ENCODE peak calls at places on chromosome 15, in six cellular contexts. One of them, this sample, is unnamed.

GRCh38 chr15:61480295-61480694 is 251.2 kb upstream of the RORA start:
- DNase-seq in kidney tubule cell: no peak
- DNase-seq in ELF-1: no peak
- DNase-seq in cardiac fibroblast: no peak
- DNase-seq in A673: no peak
- DNase-seq in naive thymus-derived CD8-positive, alpha-beta T cell: no peak
- DNase-seq in this sample: no peak

GRCh38 chr15:45796433-45796832 is 161.6 kb downstream of the SQOR start:
- DNase-seq in naive thymus-derived CD8-positive, alpha-beta T cell: no peak
- DNase-seq in ELF-1: no peak
- DNase-seq in A673: no peak
- DNase-seq in kidney tubule cell: no peak
- DNase-seq in cardiac fibroblast: no peak
- DNase-seq in this sample: no peak

GRCh38 chr15:33278816-33279612 is 31.8 kb upstream of the RYR3 start:
- DNase-seq in naive thymus-derived CD8-positive, alpha-beta T cell: no peak
- DNase-seq in kidney tubule cell: peak
- DNase-seq in ELF-1: peak
- DNase-seq in cardiac fibroblast: peak
- DNase-seq in A673: peak
- DNase-seq in this sample: no peak

GRCh38 chr15:80893777-80894176 is 95.8 kb downstream of the MESD start:
- DNase-seq in kidney tubule cell: no peak
- DNase-seq in A673: no peak
- DNase-seq in cardiac fibroblast: peak
- DNase-seq in ELF-1: no peak
- DNase-seq in naive thymus-derived CD8-positive, alpha-beta T cell: no peak
- DNase-seq in this sample: no peak

GRCh38 chr15:83200589-83200988 is 7.0 kb downstream of the HDGFL3 start:
- DNase-seq in kidney tubule cell: no peak
- DNase-seq in ELF-1: no peak
- DNase-seq in A673: no peak
- DNase-seq in cardiac fibroblast: no peak
- DNase-seq in naive thymus-derived CD8-positive, alpha-beta T cell: no peak
- DNase-seq in this sample: no peak

GRCh38 chr15:92839696-92840095 is 60.4 kb upstream of the CHD2 start:
- DNase-seq in naive thymus-derived CD8-positive, alpha-beta T cell: no peak
- DNase-seq in cardiac fibroblast: no peak
- DNase-seq in kidney tubule cell: no peak
- DNase-seq in ELF-1: peak
- DNase-seq in A673: no peak
- DNase-seq in this sample: peak

GRCh38 chr15:91940466-91941381 is 87.2 kb downstream of the SLCO3A1 start:
- DNase-seq in cardiac fibroblast: no peak
- DNase-seq in A673: no peak
- DNase-seq in naive thymus-derived CD8-positive, alpha-beta T cell: no peak
- DNase-seq in kidney tubule cell: peak
- DNase-seq in ELF-1: peak
- DNase-seq in this sample: no peak

GRCh38 chr15:38972831-38973230 is 408.2 kb upstream of the RASGRP1 start:
- DNase-seq in cardiac fibroblast: peak
- DNase-seq in naive thymus-derived CD8-positive, alpha-beta T cell: no peak
- DNase-seq in kidney tubule cell: peak
- DNase-seq in A673: no peak
- DNase-seq in ELF-1: no peak
- DNase-seq in this sample: no peak

GRCh38 chr15:74823324-74823723 is 3.1 kb upstream of the CPLX3 start:
- DNase-seq in naive thymus-derived CD8-positive, alpha-beta T cell: no peak
- DNase-seq in ELF-1: no peak
- DNase-seq in cardiac fibroblast: no peak
- DNase-seq in kidney tubule cell: no peak
- DNase-seq in A673: no peak
- DNase-seq in this sample: no peak

GRCh38 chr15:75178171-75178937 is 23.3 kb upstream of the C15orf39 start:
- DNase-seq in cardiac fibroblast: no peak
- DNase-seq in kidney tubule cell: no peak
- DNase-seq in ELF-1: peak
- DNase-seq in naive thymus-derived CD8-positive, alpha-beta T cell: no peak
- DNase-seq in A673: no peak
- DNase-seq in this sample: no peak

GRCh38 chr15:80777836-80778620 is 1.1 kb upstream of the CEMIP start:
- DNase-seq in cardiac fibroblast: peak
- DNase-seq in kidney tubule cell: peak
- DNase-seq in ELF-1: peak
- DNase-seq in A673: no peak
- DNase-seq in naive thymus-derived CD8-positive, alpha-beta T cell: no peak
- DNase-seq in this sample: no peak

GRCh38 chr15:57932348-57932747 is 133.2 kb downstream of the ALDH1A2 start:
- DNase-seq in ELF-1: no peak
- DNase-seq in A673: no peak
- DNase-seq in kidney tubule cell: no peak
- DNase-seq in cardiac fibroblast: no peak
- DNase-seq in naive thymus-derived CD8-positive, alpha-beta T cell: no peak
- DNase-seq in this sample: no peak

GRCh38 chr15:22883196-22883595 is 44.7 kb downstream of the NIPA2 start:
- DNase-seq in ELF-1: no peak
- DNase-seq in A673: no peak
- DNase-seq in cardiac fibroblast: no peak
- DNase-seq in kidney tubule cell: no peak
- DNase-seq in naive thymus-derived CD8-positive, alpha-beta T cell: no peak
- DNase-seq in this sample: no peak

GRCh38 chr15:96851613-96852012 is 521.1 kb downstream of the NR2F2 start:
- DNase-seq in cardiac fibroblast: peak
- DNase-seq in ELF-1: no peak
- DNase-seq in A673: no peak
- DNase-seq in naive thymus-derived CD8-positive, alpha-beta T cell: no peak
- DNase-seq in kidney tubule cell: peak
- DNase-seq in this sample: no peak

GRCh38 chr15:72481015-72481659 is 7.0 kb downstream of the ARIH1 start:
- DNase-seq in kidney tubule cell: no peak
- DNase-seq in cardiac fibroblast: no peak
- DNase-seq in naive thymus-derived CD8-positive, alpha-beta T cell: no peak
- DNase-seq in A673: no peak
- DNase-seq in ELF-1: no peak
- DNase-seq in this sample: no peak

GRCh38 chr15:39243396-39243795 is 337.5 kb upstream of the THBS1 start:
- DNase-seq in A673: no peak
- DNase-seq in naive thymus-derived CD8-positive, alpha-beta T cell: no peak
- DNase-seq in cardiac fibroblast: peak
- DNase-seq in kidney tubule cell: peak
- DNase-seq in ELF-1: no peak
- DNase-seq in this sample: no peak

GRCh38 chr15:68678746-68679145 is 100.0 kb downstream of the CORO2B start:
- DNase-seq in ELF-1: no peak
- DNase-seq in naive thymus-derived CD8-positive, alpha-beta T cell: no peak
- DNase-seq in A673: no peak
- DNase-seq in kidney tubule cell: no peak
- DNase-seq in cardiac fibroblast: no peak
- DNase-seq in this sample: no peak

GRCh38 chr15:90002428-90002844 is 1.3 kb downstream of the ZNF710 start:
- DNase-seq in cardiac fibroblast: peak
- DNase-seq in kidney tubule cell: peak
- DNase-seq in A673: peak
- DNase-seq in ELF-1: peak
- DNase-seq in naive thymus-derived CD8-positive, alpha-beta T cell: peak
- DNase-seq in this sample: peak

GRCh38 chr15:70088887-70089691 is 8.6 kb downstream of the TLE3 start:
- DNase-seq in A673: peak
- DNase-seq in cardiac fibroblast: peak
- DNase-seq in kidney tubule cell: no peak
- DNase-seq in naive thymus-derived CD8-positive, alpha-beta T cell: no peak
- DNase-seq in ELF-1: peak
- DNase-seq in this sample: peak

GRCh38 chr15:40985541-40986330 is 32.5 kb downstream of the CHAC1 start:
- DNase-seq in naive thymus-derived CD8-positive, alpha-beta T cell: no peak
- DNase-seq in kidney tubule cell: no peak
- DNase-seq in ELF-1: no peak
- DNase-seq in A673: no peak
- DNase-seq in cardiac fibroblast: peak
- DNase-seq in this sample: no peak

GRCh38 chr15:90362936-90363212 is 10.8 kb downstream of the ZNF774 start:
- DNase-seq in ELF-1: no peak
- DNase-seq in naive thymus-derived CD8-positive, alpha-beta T cell: no peak
- DNase-seq in kidney tubule cell: peak
- DNase-seq in cardiac fibroblast: peak
- DNase-seq in A673: peak
- DNase-seq in this sample: no peak

GRCh38 chr15:68419301-68420175 is 12.4 kb downstream of the ITGA11 start:
- DNase-seq in A673: no peak
- DNase-seq in kidney tubule cell: no peak
- DNase-seq in naive thymus-derived CD8-positive, alpha-beta T cell: no peak
- DNase-seq in cardiac fibroblast: no peak
- DNase-seq in ELF-1: no peak
- DNase-seq in this sample: no peak

GRCh38 chr15:71106802-71107500 is 8.3 kb upstream of the THSD4 start:
- DNase-seq in A673: no peak
- DNase-seq in naive thymus-derived CD8-positive, alpha-beta T cell: no peak
- DNase-seq in ELF-1: no peak
- DNase-seq in cardiac fibroblast: no peak
- DNase-seq in kidney tubule cell: peak
- DNase-seq in this sample: no peak

GRCh38 chr15:74608776-74609175 is 6.9 kb upstream of the CLK3 start:
- DNase-seq in cardiac fibroblast: no peak
- DNase-seq in naive thymus-derived CD8-positive, alpha-beta T cell: no peak
- DNase-seq in A673: no peak
- DNase-seq in kidney tubule cell: no peak
- DNase-seq in ELF-1: no peak
- DNase-seq in this sample: no peak

GRCh38 chr15:78392430-78392829 is 45.6 kb upstream of the IREB2 start:
- DNase-seq in naive thymus-derived CD8-positive, alpha-beta T cell: no peak
- DNase-seq in cardiac fibroblast: no peak
- DNase-seq in kidney tubule cell: no peak
- DNase-seq in A673: no peak
- DNase-seq in ELF-1: no peak
- DNase-seq in this sample: peak

GRCh38 chr15:68463444-68463843 is 31.5 kb upstream of the ITGA11 start:
- DNase-seq in ELF-1: no peak
- DNase-seq in naive thymus-derived CD8-positive, alpha-beta T cell: no peak
- DNase-seq in A673: no peak
- DNase-seq in cardiac fibroblast: no peak
- DNase-seq in kidney tubule cell: no peak
- DNase-seq in this sample: no peak

GRCh38 chr15:82647835-82648256 is 683 bp upstream of the CPEB1 start:
- DNase-seq in ELF-1: peak
- DNase-seq in A673: no peak
- DNase-seq in naive thymus-derived CD8-positive, alpha-beta T cell: peak
- DNase-seq in kidney tubule cell: peak
- DNase-seq in cardiac fibroblast: no peak
- DNase-seq in this sample: no peak